ENCODE peak calls at places on chromosomes 2 and 18, in nine cellular contexts. I is endothelial cell, H is H9, F is psoas muscle, A is upper lobe of left lung, T is GM13977, P is lower leg skin, O is GM10248, W is Peyer's patch. S is an unnamed sample.

GRCh38 chr18:48547456-48548403 is 8.9 kb downstream of the CTIF start:
- DNase-seq in W (no peak), O (no peak), I (no peak), A (no peak), F (no peak), T (no peak), H (peak; percentile 60), P (peak; percentile 39), S (no peak)

GRCh38 chr2:199379251-199379650 is 78.5 kb downstream of the SATB2 start:
- DNase-seq in A (no peak), I (no peak), H (no peak), O (no peak), P (no peak), F (no peak), W (no peak), T (no peak), S (no peak)

GRCh38 chr2:241796209-241796608 is 12.8 kb upstream of the NEU4 start:
- DNase-seq in I (no peak), O (peak; percentile 9), W (no peak), F (no peak), P (peak; percentile 9), T (no peak), A (peak; percentile 49), H (no peak), S (no peak)

GRCh38 chr2:171847627-171848026 is 46.4 kb downstream of the SLC25A12 start:
- DNase-seq in F (no peak), O (no peak), A (no peak), W (no peak), P (no peak), T (no peak), I (no peak), H (no peak), S (no peak)

GRCh38 chr2:94956797-94957391 is 68.6 kb upstream of the MAL start:
- DNase-seq in W (no peak), H (no peak), O (peak; percentile 39), A (no peak), F (no peak), P (no peak), I (peak; percentile 51), T (peak; percentile 54), S (no peak)

GRCh38 chr2:186590538-186591441 is 934 bp downstream of the ITGAV start:
- DNase-seq in H (no peak), I (no peak), O (peak; percentile 24), F (no peak), A (no peak), W (peak; percentile 44), T (peak; percentile 52), P (no peak), S (no peak)

GRCh38 chr2:393711-394696 is 106.1 kb upstream of the ALKAL2 start:
- DNase-seq in P (no peak), I (peak; percentile 39), T (peak; percentile 51), F (no peak), A (no peak), H (no peak), O (no peak), W (no peak), S (no peak)

GRCh38 chr2:27320958-27321543 is 1.8 kb downstream of the MPV17 start:
- DNase-seq in T (no peak), P (no peak), O (no peak), A (no peak), W (peak; percentile 79), I (no peak), H (peak; percentile 84), F (peak; percentile 96), S (no peak)

GRCh38 chr18:7632152-7633098 is 65.3 kb downstream of the PTPRM start:
- DNase-seq in W (no peak), H (no peak), A (no peak), F (no peak), T (no peak), I (no peak), P (no peak), O (no peak), S (no peak)

GRCh38 chr2:43400508-43400907 is 174.1 kb upstream of the ZFP36L2 start:
- DNase-seq in H (no peak), P (no peak), I (no peak), T (no peak), F (no peak), W (no peak), O (no peak), A (no peak), S (no peak)

GRCh38 chr2:153169567-153169966 is 309.0 kb downstream of the RPRM start:
- DNase-seq in O (no peak), T (no peak), P (no peak), F (no peak), H (no peak), A (no peak), I (no peak), W (no peak), S (no peak)

GRCh38 chr2:33069894-33070651 is 123.3 kb downstream of the LTBP1 start:
- DNase-seq in O (no peak), W (no peak), I (no peak), H (no peak), A (peak; percentile 30), T (no peak), P (peak; percentile 85), F (peak; percentile 82), S (no peak)

GRCh38 chr2:224722777-224723176 is 6.6 kb upstream of the CCDC195 start:
- DNase-seq in O (no peak), I (no peak), F (no peak), T (no peak), P (no peak), A (no peak), W (no peak), H (no peak), S (no peak)

GRCh38 chr2:26591619-26592505 is 49.3 kb downstream of the CIB4 start:
- DNase-seq in T (no peak), I (no peak), O (no peak), A (peak; percentile 39), P (no peak), W (peak; percentile 15), F (peak; percentile 14), H (peak; percentile 26), S (peak; percentile 47)

GRCh38 chr2:134252092-134252775 is 1.6 kb upstream of the MGAT5 start:
- DNase-seq in H (no peak), I (no peak), A (no peak), O (no peak), F (no peak), W (no peak), P (no peak), T (no peak), S (no peak)

GRCh38 chr2:47569658-47570398 is 166.9 kb downstream of the MSH2 start:
- DNase-seq in O (peak; percentile 29), T (peak; percentile 68), P (no peak), I (peak; percentile 13), F (no peak), H (no peak), A (peak; percentile 79), W (no peak), S (no peak)

DNA sequence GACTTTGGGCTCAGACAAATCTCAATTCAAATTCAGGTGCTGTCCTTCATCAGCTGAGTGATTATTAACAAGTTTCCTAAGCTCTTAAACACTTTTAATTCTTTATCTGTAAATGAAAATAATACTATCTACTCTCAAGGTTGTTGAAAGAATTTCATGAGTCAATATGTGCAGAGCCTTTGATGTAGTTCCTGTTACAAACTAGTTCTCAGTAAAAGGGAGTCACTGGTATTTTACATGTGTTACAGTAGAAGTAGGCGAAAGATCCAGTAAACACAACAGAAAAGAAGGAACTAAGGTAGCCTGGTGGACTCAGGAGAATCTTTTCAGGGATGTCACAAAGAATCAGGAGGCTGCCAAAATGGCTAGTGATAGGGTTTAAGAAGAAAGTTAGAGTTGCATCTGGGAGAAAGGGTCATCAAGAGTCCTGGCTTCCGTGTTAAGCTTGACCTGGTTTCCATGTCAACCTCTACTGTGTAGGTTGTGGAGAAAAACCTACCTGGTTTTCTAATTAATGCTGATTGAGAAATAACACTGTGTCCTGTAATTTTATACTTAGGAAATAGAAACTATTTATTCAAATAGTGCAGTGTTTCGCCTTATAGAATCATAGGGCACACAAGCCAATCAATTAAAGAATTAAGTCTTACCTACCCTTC is 58.3 kb upstream of the TRIB2 start:
- DNase-seq in F (no peak), H (no peak), O (no peak), W (no peak), T (no peak), I (no peak), A (no peak), P (no peak), S (no peak)
- TF ChIP-seq CTCF in F (no peak), H (no peak), O (no peak), W (no peak), T (no peak), I (no peak), A (no peak), P (no peak), S (no peak)

GRCh38 chr2:229350117-229350805 is 79.2 kb upstream of the PID1 start:
- DNase-seq in H (no peak), T (no peak), W (no peak), P (no peak), A (no peak), I (no peak), F (no peak), O (no peak), S (no peak)

GRCh38 chr2:229348135-229348534 is 77.0 kb upstream of the PID1 start:
- DNase-seq in H (no peak), T (no peak), P (no peak), I (no peak), A (no peak), F (no peak), W (no peak), O (no peak), S (no peak)

GRCh38 chr2:229346801-229347540 is 75.9 kb upstream of the PID1 start:
- DNase-seq in T (no peak), A (no peak), O (no peak), I (no peak), P (no peak), W (no peak), H (no peak), F (no peak), S (no peak)

GRCh38 chr2:229350928-229351327 is 79.8 kb upstream of the PID1 start:
- DNase-seq in W (no peak), I (no peak), O (no peak), H (no peak), T (no peak), P (no peak), F (no peak), A (no peak), S (no peak)
- TF ChIP-seq CTCF in W (no peak), I (no peak), O (no peak), H (no peak), T (no peak), P (no peak), F (no peak), A (peak; percentile 18), S (no peak)

DNA sequence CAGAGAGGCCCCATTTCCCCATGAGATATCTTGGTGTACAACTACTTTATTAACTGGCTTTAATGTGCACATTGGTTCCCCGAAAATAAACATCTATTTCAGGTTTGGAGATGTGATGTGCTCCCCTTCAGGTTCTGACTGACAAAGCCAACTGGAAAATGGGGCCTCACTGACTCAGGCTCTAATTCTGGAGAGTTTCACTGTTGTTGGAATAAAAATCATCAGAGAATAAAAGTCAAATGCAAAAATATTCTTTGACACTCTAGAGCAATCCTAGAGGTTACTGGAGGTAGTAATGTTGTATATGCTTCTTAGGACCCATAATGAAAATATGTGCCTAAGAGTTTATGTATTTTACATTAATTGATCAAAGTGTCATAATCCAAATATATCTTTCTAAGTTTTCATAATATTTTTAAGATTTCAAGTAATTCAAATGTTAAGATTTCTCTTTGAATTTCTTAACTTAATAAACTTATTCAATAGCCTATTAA is 189.9 kb upstream of the COL3A1 start:
- DNase-seq in I (no peak), W (no peak), T (no peak), F (no peak), O (no peak), A (no peak), H (no peak), P (no peak), S (no peak)
- TF ChIP-seq CTCF in I (peak; percentile 4), W (no peak), T (no peak), F (no peak), O (no peak), A (no peak), H (peak; percentile 17), P (no peak), S (peak; percentile 58)

GRCh38 chr2:217330647-217331046 is 470.8 kb upstream of the TNP1 start:
- DNase-seq in F (no peak), I (no peak), W (no peak), O (no peak), P (no peak), H (no peak), T (no peak), A (no peak), S (no peak)
- TF ChIP-seq CTCF in F (no peak), I (no peak), W (no peak), O (no peak), P (no peak), H (no peak), T (no peak), A (no peak), S (no peak)

S was measured in type B pancreatic cell.